ENCODE peak calls at places on chromosomes 6 and 20, in five cellular contexts. I is prostate gland; X is SJSA1; Z is CD8-positive, alpha-beta T cell; R is CD4-positive, alpha-beta T cell. W is an unnamed sample. For H3K27me3, the result is how much of the 10 kb centered on the place peaks cover.

GRCh38 chr6:157976345-157977175 is 5.1 kb upstream of the SYNJ2 start:
- DNase-seq in I (no peak), X (no peak), Z (no peak), R (no peak), W (no peak)

GRCh38 chr6:148743476-148743875 is 3.4 kb upstream of the UST start:
- DNase-seq in I (no peak), X (no peak), Z (no peak), R (no peak), W (no peak)

GRCh38 chr6:93047033-93047432 is 372.3 kb downstream of the EPHA7 start:
- DNase-seq in I (no peak), X (no peak), Z (no peak), R (no peak), W (no peak)

GRCh38 chr20:50041238-50041915 is 58.6 kb downstream of the SNAI1 start:
- DNase-seq in I (no peak), X (no peak), Z (no peak), R (no peak), W (no peak)

GRCh38 chr6:39182604-39183003 is 46.7 kb downstream of the KCNK5 start:
- DNase-seq in I (no peak), X (no peak), Z (no peak), R (no peak), W (no peak)

GRCh38 chr20:17560344-17561074 is 9.4 kb upstream of the DSTN start:
- DNase-seq in I (no peak), X (no peak), Z (no peak), R (no peak), W (no peak)

GRCh38 chr6:135922746-135923145 is 71.2 kb downstream of the PDE7B start:
- DNase-seq in I (no peak), X (peak), Z (no peak), R (no peak), W (no peak)

GRCh38 chr6:22880686-22881433 is 311.5 kb downstream of the HDGFL1 start:
- DNase-seq in I (no peak), X (peak), Z (no peak), R (no peak), W (no peak)

GRCh38 chr6:32553037-32553742 is 23.1 kb upstream of the HLA-DRB5 start:
- DNase-seq in I (no peak), X (no peak), Z (no peak), R (no peak), W (no peak)

GRCh38 chr20:49381558-49382493 is 100.6 kb downstream of the KCNB1 start:
- DNase-seq in I (peak), X (no peak), Z (no peak), R (no peak), W (peak)

GRCh38 chr6:72788188-72788587 is 166.3 kb downstream of the KCNQ5 start:
- DNase-seq in I (no peak), X (peak), Z (no peak), R (no peak), W (no peak)

DNA sequence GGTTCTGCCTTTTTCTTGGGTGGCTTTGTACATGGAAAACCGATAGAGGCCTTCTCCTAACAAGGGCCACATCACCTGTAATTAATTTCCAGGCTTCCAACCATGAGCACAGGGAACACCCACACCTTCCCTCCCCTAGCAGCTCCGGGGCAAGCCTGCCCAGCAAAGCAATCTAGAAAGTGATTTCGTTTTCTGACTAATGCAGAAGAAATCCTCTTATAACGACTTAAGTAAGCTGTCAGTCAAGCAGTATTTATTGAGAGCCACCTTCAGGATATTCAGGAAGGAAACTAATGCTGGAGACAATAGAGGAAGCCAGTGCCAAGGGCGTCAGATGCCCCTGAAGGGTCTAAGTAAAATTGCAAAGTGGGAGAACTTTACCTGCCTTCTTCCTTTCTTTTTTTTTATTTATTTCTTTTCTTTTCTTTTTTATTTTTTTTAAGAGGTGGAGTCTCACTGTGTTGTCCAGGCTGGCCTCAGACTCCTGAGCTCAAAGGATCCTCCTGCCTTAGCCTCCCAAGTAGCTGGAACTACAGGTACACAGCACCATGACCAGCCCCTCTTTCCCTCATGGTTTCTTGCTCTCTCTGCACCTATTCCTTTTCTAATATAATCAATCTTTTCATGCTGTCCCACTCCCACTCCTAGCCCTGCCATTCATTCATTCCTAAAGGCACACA is 67.5 kb upstream of the MBOAT1 start:
- DNase-seq in I (no peak), X (no peak), Z (no peak), R (no peak), W (no peak)
- H3K27me3 ChIP-seq in I (under half), X (under half), Z (under half), R (under half), W (under half)

DNA sequence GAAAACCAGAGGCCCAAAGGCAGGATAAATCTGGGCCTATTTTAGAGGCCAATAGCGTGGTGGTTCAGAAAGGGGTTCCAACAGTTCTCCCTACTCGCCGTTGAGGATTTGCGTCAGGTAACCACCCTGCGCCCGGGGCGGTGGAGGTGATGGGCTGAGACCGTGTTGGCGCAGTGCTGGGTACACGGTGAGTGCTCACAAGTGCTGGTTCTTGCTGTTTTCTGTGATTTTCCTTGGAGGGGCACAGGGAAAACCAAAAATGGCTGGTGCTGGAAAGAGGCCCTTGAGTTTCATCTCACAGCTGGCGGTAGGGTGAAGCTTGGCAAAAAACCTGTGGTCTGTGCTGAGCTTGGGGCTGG is 35.1 kb upstream of the SCRT2 start:
- DNase-seq in I (no peak), X (no peak), Z (no peak), R (no peak), W (no peak)
- H3K27me3 ChIP-seq in I (under half), X (under half), Z (under half), R (under half), W (under half)

GRCh38 chr6:156942266-156942665 is 165.1 kb downstream of the ARID1B start:
- DNase-seq in I (no peak), X (no peak), Z (no peak), R (no peak), W (no peak)
- H3K27me3 ChIP-seq in I (under half), X (under half), Z (under half), R (under half), W (under half)

GRCh38 chr6:131950767-131951575 is at the start of gene CCN2:
- DNase-seq in I (peak), X (peak), Z (no peak), R (no peak), W (peak)

GRCh38 chr6:131951576-131952230 is 531 bp upstream of the CCN2 start:
- DNase-seq in I (no peak), X (no peak), Z (no peak), R (no peak), W (no peak)

GRCh38 chr6:131954775-131955107 is 3.6 kb upstream of the CCN2 start:
- DNase-seq in I (peak), X (peak), Z (no peak), R (no peak), W (peak)

GRCh38 chr6:131954099-131954774 is 3.1 kb upstream of the CCN2 start:
- DNase-seq in I (no peak), X (peak), Z (no peak), R (no peak), W (no peak)

DNA sequence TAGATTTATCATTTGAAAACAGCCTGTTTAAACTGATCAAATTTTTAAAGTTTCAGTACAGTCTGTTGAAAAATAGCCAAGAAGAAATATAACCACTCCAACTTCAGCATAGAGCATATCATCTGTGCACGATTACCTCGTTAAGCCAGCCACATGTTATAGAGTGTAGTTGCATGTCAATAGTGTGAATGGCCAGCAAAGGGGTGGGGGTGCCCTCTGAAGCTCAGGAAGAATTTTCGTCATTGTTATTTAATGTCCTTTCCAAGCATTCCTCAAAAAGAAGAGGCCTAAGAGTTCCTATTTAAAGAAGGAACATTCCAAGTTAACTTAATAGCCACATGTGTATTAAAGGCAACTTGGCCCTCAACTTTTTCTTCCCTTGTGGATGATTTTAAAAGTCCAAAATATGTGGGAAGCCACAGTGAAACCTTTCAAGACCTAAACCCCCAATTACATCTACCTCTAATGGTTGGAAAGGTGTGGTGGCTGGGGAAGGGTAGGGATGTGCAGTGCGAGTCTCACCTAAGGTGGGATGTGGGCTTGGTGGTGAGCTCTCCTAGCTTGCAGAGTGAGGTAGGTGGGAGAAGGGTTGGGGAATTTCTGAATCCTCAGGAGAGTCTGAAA is 1.8 kb upstream of the CCN2 start:
- DNase-seq in I (no peak), X (no peak), Z (no peak), R (no peak), W (no peak)
- H3K27me3 ChIP-seq in I (under half), X (under half), Z (under half), R (half or more), W (under half)

DNA sequence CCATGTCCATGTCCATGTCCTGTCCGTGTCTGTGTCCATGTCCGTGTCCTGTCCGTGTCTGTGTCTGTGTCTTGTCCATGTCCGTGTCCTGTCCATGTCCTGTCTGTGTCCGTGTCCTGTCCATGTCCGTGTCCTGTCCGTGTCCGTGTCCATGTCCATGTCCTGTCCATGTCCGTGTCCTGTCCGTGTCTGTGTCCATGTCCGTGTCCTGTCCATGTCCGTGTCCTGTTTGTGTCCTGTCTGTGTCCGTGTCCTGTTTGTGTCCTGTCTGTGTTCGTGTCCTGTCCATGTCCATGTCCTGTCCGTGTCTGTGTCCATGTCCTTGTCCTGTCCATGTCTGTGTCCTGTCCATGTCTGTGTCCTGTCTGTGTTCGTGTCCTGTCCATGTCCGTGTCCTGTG is 54.9 kb upstream of the BHLHE23 start:
- DNase-seq in I (no peak), X (no peak), Z (no peak), R (no peak), W (no peak)
- H3K27me3 ChIP-seq in I (under half), X (under half), Z (under half), R (under half), W (under half)